ENCODE peak calls at places on chromosomes 4 and X, in four cellular contexts. B is NAMALWA, H is NCI-H2171 treated with DMSO at 0.1 percent for 48 hours, P is DMS 273 treated with DMSO at 0.1 percent for 48 hours. G is an unnamed sample.

GRCh38 chr4:47049347-47049746 is 18.0 kb downstream of the GABRB1 start:
- DNase-seq in P (no peak), H (no peak), B (no peak), G (no peak)

GRCh38 chr4:109294006-109294405 is 8.5 kb downstream of the COL25A1 start:
- DNase-seq in P (no peak), H (no peak), B (peak), G (peak)

GRCh38 chr4:106421441-106422296 is 53.1 kb upstream of the GIMD1 start:
- DNase-seq in B (no peak), P (no peak), H (no peak), G (peak)

GRCh38 chr4:80029364-80029763 is 43.7 kb downstream of the ANTXR2 start:
- DNase-seq in B (no peak), P (no peak), H (peak), G (no peak)

GRCh38 chr4:4667643-4668081 is 125.8 kb upstream of the STX18 start:
- DNase-seq in B (no peak), P (no peak), H (no peak), G (no peak)

GRCh38 chr4:145216532-145216931 is 36.1 kb upstream of the OTUD4 start:
- DNase-seq in H (peak), P (peak), B (peak), G (peak)

GRCh38 chrX:65463550-65463949 is 71.0 kb downstream of the LAS1L start:
- DNase-seq in P (no peak), H (no peak), B (no peak), G (peak)

GRCh38 chr4:7971881-7972500 is 32.3 kb upstream of the AFAP1 start:
- DNase-seq in B (no peak), H (no peak), P (no peak), G (no peak)

GRCh38 chr4:7632971-7633370 is 198.2 kb upstream of the PSAPL1 start:
- DNase-seq in P (no peak), H (no peak), B (no peak), G (no peak)

GRCh38 chrX:119105826-119106225 is 21.8 kb downstream of the KIAA1210 start:
- DNase-seq in B (no peak), P (no peak), H (no peak), G (no peak)

GRCh38 chr4:7214359-7214758 is 22.0 kb downstream of the SORCS2 start:
- DNase-seq in B (no peak), P (no peak), H (no peak), G (no peak)

GRCh38 chr4:2849267-2850140 is 5.9 kb downstream of the ADD1 start:
- DNase-seq in H (no peak), P (no peak), B (no peak), G (no peak)

GRCh38 chrX:67568769-67569168 is 24.9 kb downstream of the AR start:
- DNase-seq in P (no peak), B (no peak), H (no peak), G (no peak)

GRCh38 chrX:45849261-45849660 is 648.6 kb upstream of the DIPK2B start:
- DNase-seq in H (peak), B (peak), P (no peak), G (peak)

GRCh38 chr4:8208565-8208964 is 9.5 kb downstream of the SH3TC1 start:
- DNase-seq in B (no peak), H (no peak), P (no peak), G (no peak)

GRCh38 chrX:136397001-136397400 is 90.7 kb upstream of the BRS3 start:
- DNase-seq in B (no peak), P (peak), H (no peak), G (no peak)